ENCODE peak calls at places on chromosomes 12 and 14, in five cellular contexts. One of them, this sample, is unnamed.

GRCh38 chr12:104263580-104264358 is 39.8 kb upstream of the EID3 start:
- DNase-seq in IMR-90: peak; percentile 67
- DNase-seq in neuronal stem cell: no peak
- DNase-seq in H1: no peak
- DNase-seq in mesenchymal stem cell: no peak
- DNase-seq in this sample: no peak

GRCh38 chr12:96773031-96773430 is 134.0 kb upstream of the NEDD1 start:
- DNase-seq in IMR-90: no peak
- DNase-seq in neuronal stem cell: no peak
- DNase-seq in H1: no peak
- DNase-seq in mesenchymal stem cell: no peak
- DNase-seq in this sample: no peak

GRCh38 chr12:119802472-119802871 is 74.6 kb downstream of the CIT start:
- DNase-seq in IMR-90: peak; percentile 59
- DNase-seq in neuronal stem cell: no peak
- DNase-seq in H1: no peak
- DNase-seq in mesenchymal stem cell: peak; percentile 23
- DNase-seq in this sample: no peak

GRCh38 chr14:94291906-94292525 is 1.1 kb downstream of the SERPINA10 start:
- DNase-seq in IMR-90: no peak
- DNase-seq in neuronal stem cell: no peak
- DNase-seq in H1: no peak
- DNase-seq in mesenchymal stem cell: no peak
- DNase-seq in this sample: no peak

GRCh38 chr12:49706351-49707126 is 666 bp downstream of the FMNL3 start:
- DNase-seq in IMR-90: peak; percentile 47
- DNase-seq in neuronal stem cell: no peak
- DNase-seq in H1: no peak
- DNase-seq in mesenchymal stem cell: peak; percentile 66
- DNase-seq in this sample: no peak

GRCh38 chr12:50538178-50538577 is 33.4 kb downstream of the DIP2B start:
- DNase-seq in IMR-90: no peak
- DNase-seq in neuronal stem cell: no peak
- DNase-seq in H1: no peak
- DNase-seq in mesenchymal stem cell: no peak
- DNase-seq in this sample: no peak

GRCh38 chr12:81610955-81611889 is 147.9 kb downstream of the PPFIA2 start:
- DNase-seq in IMR-90: peak; percentile 1
- DNase-seq in neuronal stem cell: no peak
- DNase-seq in H1: no peak
- DNase-seq in mesenchymal stem cell: no peak
- DNase-seq in this sample: no peak

GRCh38 chr12:14373202-14373601 is 7.7 kb downstream of the ATF7IP start:
- DNase-seq in IMR-90: peak; percentile 84
- DNase-seq in neuronal stem cell: no peak
- DNase-seq in H1: no peak
- DNase-seq in mesenchymal stem cell: peak; percentile 76
- DNase-seq in this sample: no peak

GRCh38 chr12:115070313-115070712 is 386.3 kb upstream of the TBX3 start:
- DNase-seq in IMR-90: peak; percentile 16
- DNase-seq in neuronal stem cell: no peak
- DNase-seq in H1: no peak
- DNase-seq in mesenchymal stem cell: no peak
- DNase-seq in this sample: no peak

GRCh38 chr12:65823481-65824313 is 586 bp upstream of the HMGA2 start:
- DNase-seq in IMR-90: peak; percentile 58
- DNase-seq in neuronal stem cell: peak; percentile 64
- DNase-seq in H1: no peak
- DNase-seq in mesenchymal stem cell: peak; percentile 67
- DNase-seq in this sample: peak; percentile 17

GRCh38 chr12:111638576-111638975 is 39.5 kb upstream of the ATXN2 start:
- DNase-seq in IMR-90: no peak
- DNase-seq in neuronal stem cell: no peak
- DNase-seq in H1: no peak
- DNase-seq in mesenchymal stem cell: no peak
- DNase-seq in this sample: no peak

GRCh38 chr14:23545740-23546411 is 5.7 kb downstream of the ZFHX2 start:
- DNase-seq in IMR-90: no peak
- DNase-seq in neuronal stem cell: no peak
- DNase-seq in H1: no peak
- DNase-seq in mesenchymal stem cell: no peak
- DNase-seq in this sample: no peak

GRCh38 chr14:85596562-85596961 is 66.6 kb downstream of the FLRT2 start:
- DNase-seq in IMR-90: no peak
- DNase-seq in neuronal stem cell: no peak
- DNase-seq in H1: no peak
- DNase-seq in mesenchymal stem cell: no peak
- DNase-seq in this sample: no peak

GRCh38 chr14:71006200-71006563 is 98.9 kb downstream of the PCNX1 start:
- DNase-seq in IMR-90: peak; percentile 36
- DNase-seq in neuronal stem cell: no peak
- DNase-seq in H1: no peak
- DNase-seq in mesenchymal stem cell: no peak
- DNase-seq in this sample: no peak

GRCh38 chr14:36657409-36658090 is 4.1 kb upstream of the PAX9 start:
- DNase-seq in IMR-90: no peak
- DNase-seq in neuronal stem cell: no peak
- DNase-seq in H1: no peak
- DNase-seq in mesenchymal stem cell: peak; percentile 37
- DNase-seq in this sample: no peak

GRCh38 chr14:104080557-104081492 is 4.7 kb upstream of the ASPG start:
- DNase-seq in IMR-90: no peak
- DNase-seq in neuronal stem cell: no peak
- DNase-seq in H1: no peak
- DNase-seq in mesenchymal stem cell: no peak
- DNase-seq in this sample: no peak

GRCh38 chr14:101791919-101792572 is 30.5 kb downstream of the PPP2R5C start:
- DNase-seq in IMR-90: peak; percentile 78
- DNase-seq in neuronal stem cell: no peak
- DNase-seq in H1: no peak
- DNase-seq in mesenchymal stem cell: peak; percentile 58
- DNase-seq in this sample: no peak

GRCh38 chr12:7731499-7731898 is 15.7 kb downstream of the CLEC4C start:
- DNase-seq in IMR-90: no peak
- DNase-seq in neuronal stem cell: no peak
- DNase-seq in H1: no peak
- DNase-seq in mesenchymal stem cell: no peak
- DNase-seq in this sample: no peak

GRCh38 chr12:51320695-51321320 is 3.2 kb downstream of the BIN2 start:
- DNase-seq in IMR-90: peak; percentile 26
- DNase-seq in neuronal stem cell: peak; percentile 62
- DNase-seq in H1: no peak
- DNase-seq in mesenchymal stem cell: peak; percentile 10
- DNase-seq in this sample: peak; percentile 37

GRCh38 chr12:115336506-115336905 is 652.5 kb upstream of the TBX3 start:
- DNase-seq in IMR-90: no peak
- DNase-seq in neuronal stem cell: no peak
- DNase-seq in H1: no peak
- DNase-seq in mesenchymal stem cell: no peak
- DNase-seq in this sample: no peak

GRCh38 chr14:99679543-99679942 is 4.6 kb upstream of the CYP46A1 start:
- DNase-seq in IMR-90: no peak
- DNase-seq in neuronal stem cell: no peak
- DNase-seq in H1: no peak
- DNase-seq in mesenchymal stem cell: no peak
- DNase-seq in this sample: no peak

GRCh38 chr14:33911046-33911445 is 39.8 kb downstream of the EGLN3 start:
- DNase-seq in IMR-90: no peak
- DNase-seq in neuronal stem cell: no peak
- DNase-seq in H1: no peak
- DNase-seq in mesenchymal stem cell: no peak
- DNase-seq in this sample: no peak

GRCh38 chr12:122981587-122982493 is 1.4 kb downstream of the ARL6IP4 start:
- DNase-seq in IMR-90: no peak
- DNase-seq in neuronal stem cell: no peak
- DNase-seq in H1: no peak
- DNase-seq in mesenchymal stem cell: no peak
- DNase-seq in this sample: no peak

GRCh38 chr12:101612162-101612916 is 17.6 kb downstream of the MYBPC1 start:
- DNase-seq in IMR-90: no peak
- DNase-seq in neuronal stem cell: no peak
- DNase-seq in H1: no peak
- DNase-seq in mesenchymal stem cell: no peak
- DNase-seq in this sample: no peak

GRCh38 chr12:57258977-57259970 is 8.3 kb upstream of the STAC3 start:
- DNase-seq in IMR-90: peak; percentile 58
- DNase-seq in neuronal stem cell: no peak
- DNase-seq in H1: no peak
- DNase-seq in mesenchymal stem cell: no peak
- DNase-seq in this sample: no peak
- H3K36me3 ChIP-seq in IMR-90: peaks cover 32% of the 10 kb centered on the region
- H3K36me3 ChIP-seq in neuronal stem cell: peaks cover 18% of the 10 kb centered on the region
- H3K36me3 ChIP-seq in H1: peaks cover 2% of the 10 kb centered on the region
- H3K36me3 ChIP-seq in mesenchymal stem cell: peaks cover 85% of the 10 kb centered on the region
- H3K36me3 ChIP-seq in this sample: peaks cover 29% of the 10 kb centered on the region

GRCh38 chr14:20412876-20413784 is at the start of gene TEP1:
- DNase-seq in IMR-90: peak; percentile 79
- DNase-seq in neuronal stem cell: peak; percentile 67
- DNase-seq in H1: peak; percentile 31
- DNase-seq in mesenchymal stem cell: peak; percentile 93
- DNase-seq in this sample: peak; percentile 88
- H4K8ac ChIP-seq in IMR-90: peak within 1 kb of the TSS; percentile 92
- H4K8ac ChIP-seq in neuronal stem cell: no peak within 1 kb of the TSS
- H4K8ac ChIP-seq in H1: peak within 1 kb of the TSS; percentile 92
- H4K8ac ChIP-seq in mesenchymal stem cell: peak within 1 kb of the TSS; percentile 93
- H4K8ac ChIP-seq in this sample: peak within 1 kb of the TSS; percentile 97

GRCh38 chr12:42834062-42834461 is 244.5 kb upstream of the PRICKLE1 start:
- DNase-seq in IMR-90: no peak
- DNase-seq in neuronal stem cell: no peak
- DNase-seq in H1: no peak
- DNase-seq in mesenchymal stem cell: no peak
- DNase-seq in this sample: no peak
- H2AFZ ChIP-seq in IMR-90: no peak overlapping the region
- H2AFZ ChIP-seq in neuronal stem cell: no peak overlapping the region
- H2AFZ ChIP-seq in H1: no peak overlapping the region
- H2AFZ ChIP-seq in mesenchymal stem cell: no peak overlapping the region
- H2AFZ ChIP-seq in this sample: no peak overlapping the region

DNA sequence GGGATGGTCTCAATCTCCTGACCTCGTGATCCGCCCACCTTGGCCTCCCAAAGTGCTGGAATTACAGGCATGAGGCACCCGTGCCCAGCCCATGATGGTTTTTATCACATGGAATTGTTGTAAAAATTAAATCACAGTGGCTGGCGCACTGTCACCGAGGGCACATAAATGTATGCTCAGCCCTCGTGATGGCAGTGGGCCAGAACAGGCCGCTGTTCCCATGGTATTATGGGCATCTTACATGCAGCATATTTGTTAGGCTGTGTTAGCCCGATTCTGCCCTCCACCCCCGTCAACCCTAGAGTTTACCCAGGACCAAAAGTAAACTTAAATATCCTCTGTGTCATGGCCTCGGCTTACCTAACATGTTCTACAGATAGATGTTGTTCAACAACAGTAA is 48.6 kb downstream of the GPR68 start:
- DNase-seq in IMR-90: no peak
- DNase-seq in neuronal stem cell: no peak
- DNase-seq in H1: no peak
- DNase-seq in mesenchymal stem cell: no peak
- DNase-seq in this sample: no peak
- H3K36me3 ChIP-seq in IMR-90: peaks cover 8% of the 10 kb centered on the region
- H3K36me3 ChIP-seq in neuronal stem cell: peaks cover 6% of the 10 kb centered on the region
- H3K36me3 ChIP-seq in H1: peaks cover 6% of the 10 kb centered on the region
- H3K36me3 ChIP-seq in mesenchymal stem cell: peaks cover 76% of the 10 kb centered on the region
- H3K36me3 ChIP-seq in this sample: no peaks in the 10 kb centered on the region

DNA sequence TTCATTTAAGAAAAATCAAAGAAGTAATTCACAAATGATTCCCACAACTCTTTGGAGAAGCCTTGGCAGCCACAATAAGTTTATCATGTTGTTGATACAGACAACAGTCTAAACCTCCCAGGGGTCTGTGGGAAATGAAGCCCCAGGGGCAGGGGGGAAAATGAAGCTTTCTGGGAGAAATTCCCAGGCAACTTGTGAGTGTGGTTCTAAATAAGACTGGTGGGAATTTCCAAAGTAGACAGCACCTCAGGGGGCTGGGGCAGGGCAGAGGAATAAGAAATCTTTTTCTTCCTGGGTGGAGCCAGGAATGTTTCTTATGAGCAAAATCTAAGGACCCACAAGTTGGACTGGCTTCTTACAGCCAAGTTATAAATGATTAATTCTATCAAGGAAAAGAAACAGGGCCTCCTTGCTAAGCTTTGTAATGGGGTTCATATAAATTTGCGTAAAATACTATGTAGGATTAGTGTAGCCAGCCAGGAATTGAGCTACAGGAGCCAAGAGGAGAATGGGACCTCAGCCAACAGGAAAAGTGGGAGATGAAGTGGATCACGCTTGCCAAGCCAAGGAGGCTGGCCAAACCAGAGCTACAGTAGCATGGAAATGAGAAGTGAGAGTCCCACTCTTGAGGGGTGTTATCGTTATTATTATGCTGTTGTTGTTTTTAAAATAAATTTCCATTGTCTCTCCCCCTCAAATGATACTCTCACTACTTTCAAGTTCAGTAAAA is 182.9 kb upstream of the FAR2 start:
- DNase-seq in IMR-90: peak; percentile 20
- DNase-seq in neuronal stem cell: no peak
- DNase-seq in H1: no peak
- DNase-seq in mesenchymal stem cell: no peak
- DNase-seq in this sample: no peak
- H4K8ac ChIP-seq in IMR-90: no peak overlapping the region
- H4K8ac ChIP-seq in neuronal stem cell: no peak overlapping the region
- H4K8ac ChIP-seq in H1: no peak overlapping the region
- H4K8ac ChIP-seq in mesenchymal stem cell: no peak overlapping the region
- H4K8ac ChIP-seq in this sample: no peak overlapping the region

GRCh38 chr12:106953352-106954260 is 2.1 kb upstream of the TMEM263 start:
- DNase-seq in IMR-90: peak; percentile 4
- DNase-seq in neuronal stem cell: no peak
- DNase-seq in H1: no peak
- DNase-seq in mesenchymal stem cell: no peak
- DNase-seq in this sample: no peak
- H2AFZ ChIP-seq in IMR-90: no peak overlapping the region
- H2AFZ ChIP-seq in neuronal stem cell: no peak overlapping the region
- H2AFZ ChIP-seq in H1: no peak overlapping the region
- H2AFZ ChIP-seq in mesenchymal stem cell: no peak overlapping the region
- H2AFZ ChIP-seq in this sample: no peak overlapping the region

GRCh38 chr12:32106517-32107366 is at the start of gene BICD1:
- DNase-seq in IMR-90: peak; percentile 87
- DNase-seq in neuronal stem cell: peak; percentile 85
- DNase-seq in H1: peak; percentile 39
- DNase-seq in mesenchymal stem cell: peak; percentile 91
- DNase-seq in this sample: peak; percentile 64
- H3K36me3 ChIP-seq in IMR-90: peaks cover 2% of the 10 kb centered on the region
- H3K36me3 ChIP-seq in neuronal stem cell: no peaks in the 10 kb centered on the region
- H3K36me3 ChIP-seq in H1: no peaks in the 10 kb centered on the region
- H3K36me3 ChIP-seq in mesenchymal stem cell: no peaks in the 10 kb centered on the region
- H3K36me3 ChIP-seq in this sample: no peaks in the 10 kb centered on the region

This sample was measured in trophoblast cell.